ENCODE peak calls at places on chromosomes 3 and 15, in six cellular contexts. One of them, this sample, is unnamed.

GRCh38 chr3:178384302-178384939 is 151.8 kb upstream of the KCNMB2 start:
- DNase-seq in fibroblast of mammary gland: peak; percentile 43
- DNase-seq in AG10803: peak; percentile 31
- DNase-seq in HL-60: no peak
- DNase-seq in mucosa of descending colon: no peak
- DNase-seq in astrocyte of the spinal cord: peak; percentile 36
- DNase-seq in this sample: peak; percentile 61

GRCh38 chr3:11791339-11792200 is 55.1 kb downstream of the TAMM41 start:
- DNase-seq in fibroblast of mammary gland: no peak
- DNase-seq in AG10803: no peak
- DNase-seq in HL-60: no peak
- DNase-seq in mucosa of descending colon: no peak
- DNase-seq in astrocyte of the spinal cord: no peak
- DNase-seq in this sample: no peak

GRCh38 chr3:177443469-177443868 is 246.2 kb upstream of the TBL1XR1 start:
- DNase-seq in fibroblast of mammary gland: no peak
- DNase-seq in AG10803: peak; percentile 50
- DNase-seq in HL-60: no peak
- DNase-seq in mucosa of descending colon: no peak
- DNase-seq in astrocyte of the spinal cord: peak; percentile 37
- DNase-seq in this sample: peak; percentile 52

GRCh38 chr15:91562698-91563097 is 290.8 kb upstream of the SLCO3A1 start:
- DNase-seq in fibroblast of mammary gland: no peak
- DNase-seq in AG10803: no peak
- DNase-seq in HL-60: no peak
- DNase-seq in mucosa of descending colon: no peak
- DNase-seq in astrocyte of the spinal cord: no peak
- DNase-seq in this sample: no peak

GRCh38 chr3:97265237-97266005 is 451.0 kb downstream of the EPHA6 start:
- DNase-seq in fibroblast of mammary gland: no peak
- DNase-seq in AG10803: no peak
- DNase-seq in HL-60: no peak
- DNase-seq in mucosa of descending colon: no peak
- DNase-seq in astrocyte of the spinal cord: no peak
- DNase-seq in this sample: no peak

GRCh38 chr15:48559270-48559669 is 86.2 kb downstream of the FBN1 start:
- DNase-seq in fibroblast of mammary gland: peak; percentile 83
- DNase-seq in AG10803: peak; percentile 90
- DNase-seq in HL-60: no peak
- DNase-seq in mucosa of descending colon: no peak
- DNase-seq in astrocyte of the spinal cord: peak; percentile 93
- DNase-seq in this sample: peak; percentile 94

GRCh38 chr3:125085166-125085565 is 29.4 kb upstream of the HEG1 start:
- DNase-seq in fibroblast of mammary gland: no peak
- DNase-seq in AG10803: no peak
- DNase-seq in HL-60: no peak
- DNase-seq in mucosa of descending colon: no peak
- DNase-seq in astrocyte of the spinal cord: no peak
- DNase-seq in this sample: no peak

GRCh38 chr3:177451940-177452484 is 254.7 kb upstream of the TBL1XR1 start:
- DNase-seq in fibroblast of mammary gland: peak; percentile 71
- DNase-seq in AG10803: peak; percentile 93
- DNase-seq in HL-60: no peak
- DNase-seq in mucosa of descending colon: no peak
- DNase-seq in astrocyte of the spinal cord: peak; percentile 78
- DNase-seq in this sample: peak; percentile 83

GRCh38 chr3:46987485-46988401 is 8.3 kb downstream of the NBEAL2 start:
- DNase-seq in fibroblast of mammary gland: no peak
- DNase-seq in AG10803: no peak
- DNase-seq in HL-60: peak; percentile 97
- DNase-seq in mucosa of descending colon: peak; percentile 94
- DNase-seq in astrocyte of the spinal cord: no peak
- DNase-seq in this sample: no peak

GRCh38 chr3:151383956-151384355 is 597 bp downstream of the P2RY12 start:
- DNase-seq in fibroblast of mammary gland: peak; percentile 47
- DNase-seq in AG10803: no peak
- DNase-seq in HL-60: no peak
- DNase-seq in mucosa of descending colon: no peak
- DNase-seq in astrocyte of the spinal cord: no peak
- DNase-seq in this sample: no peak

GRCh38 chr3:186608624-186609215 is 4.1 kb upstream of the AHSG start:
- DNase-seq in fibroblast of mammary gland: no peak
- DNase-seq in AG10803: no peak
- DNase-seq in HL-60: no peak
- DNase-seq in mucosa of descending colon: no peak
- DNase-seq in astrocyte of the spinal cord: no peak
- DNase-seq in this sample: no peak

GRCh38 chr3:169456900-169457299 is 206.6 kb downstream of the MECOM start:
- DNase-seq in fibroblast of mammary gland: no peak
- DNase-seq in AG10803: no peak
- DNase-seq in HL-60: no peak
- DNase-seq in mucosa of descending colon: no peak
- DNase-seq in astrocyte of the spinal cord: no peak
- DNase-seq in this sample: no peak

GRCh38 chr3:127226946-127227842 is 34.3 kb downstream of the PRR23E start:
- DNase-seq in fibroblast of mammary gland: no peak
- DNase-seq in AG10803: peak; percentile 34
- DNase-seq in HL-60: no peak
- DNase-seq in mucosa of descending colon: no peak
- DNase-seq in astrocyte of the spinal cord: no peak
- DNase-seq in this sample: no peak

GRCh38 chr15:49343546-49343945 is 79.5 kb upstream of the FGF7 start:
- DNase-seq in fibroblast of mammary gland: no peak
- DNase-seq in AG10803: no peak
- DNase-seq in HL-60: no peak
- DNase-seq in mucosa of descending colon: no peak
- DNase-seq in astrocyte of the spinal cord: no peak
- DNase-seq in this sample: no peak

GRCh38 chr3:196214783-196215441 is 1.4 kb upstream of the SLC51A start:
- DNase-seq in fibroblast of mammary gland: no peak
- DNase-seq in AG10803: no peak
- DNase-seq in HL-60: no peak
- DNase-seq in mucosa of descending colon: no peak
- DNase-seq in astrocyte of the spinal cord: no peak
- DNase-seq in this sample: peak; percentile 21

GRCh38 chr3:112653209-112653871 is 12.4 kb upstream of the CCDC80 start:
- DNase-seq in fibroblast of mammary gland: peak; percentile 98
- DNase-seq in AG10803: peak; percentile 99
- DNase-seq in HL-60: no peak
- DNase-seq in mucosa of descending colon: no peak
- DNase-seq in astrocyte of the spinal cord: peak; percentile 97
- DNase-seq in this sample: peak; percentile 97

GRCh38 chr15:73648027-73648295 is 14.8 kb upstream of the NPTN start:
- DNase-seq in fibroblast of mammary gland: no peak
- DNase-seq in AG10803: no peak
- DNase-seq in HL-60: no peak
- DNase-seq in mucosa of descending colon: no peak
- DNase-seq in astrocyte of the spinal cord: no peak
- DNase-seq in this sample: no peak

GRCh38 chr3:169448501-169448900 is 215.0 kb downstream of the MECOM start:
- DNase-seq in fibroblast of mammary gland: peak; percentile 13
- DNase-seq in AG10803: no peak
- DNase-seq in HL-60: no peak
- DNase-seq in mucosa of descending colon: no peak
- DNase-seq in astrocyte of the spinal cord: no peak
- DNase-seq in this sample: no peak

GRCh38 chr3:36957862-36958686 is 13.2 kb upstream of the TRANK1 start:
- DNase-seq in fibroblast of mammary gland: peak; percentile 71
- DNase-seq in AG10803: peak; percentile 44
- DNase-seq in HL-60: no peak
- DNase-seq in mucosa of descending colon: no peak
- DNase-seq in astrocyte of the spinal cord: peak; percentile 46
- DNase-seq in this sample: peak; percentile 59

GRCh38 chr15:78951841-78952238 is 7.0 kb upstream of the CTSH start:
- DNase-seq in fibroblast of mammary gland: no peak
- DNase-seq in AG10803: no peak
- DNase-seq in HL-60: no peak
- DNase-seq in mucosa of descending colon: no peak
- DNase-seq in astrocyte of the spinal cord: no peak
- DNase-seq in this sample: peak; percentile 28

GRCh38 chr15:41022487-41023090 is 69.3 kb downstream of the CHAC1 start:
- DNase-seq in fibroblast of mammary gland: peak; percentile 67
- DNase-seq in AG10803: peak; percentile 71
- DNase-seq in HL-60: peak; percentile 54
- DNase-seq in mucosa of descending colon: no peak
- DNase-seq in astrocyte of the spinal cord: peak; percentile 56
- DNase-seq in this sample: peak; percentile 83

GRCh38 chr3:17891139-17891850 is 148.9 kb upstream of the TBC1D5 start:
- DNase-seq in fibroblast of mammary gland: peak; percentile 43
- DNase-seq in AG10803: peak; percentile 12
- DNase-seq in HL-60: no peak
- DNase-seq in mucosa of descending colon: no peak
- DNase-seq in astrocyte of the spinal cord: peak; percentile 17
- DNase-seq in this sample: peak; percentile 2

GRCh38 chr3:112470791-112471190 is 28.5 kb downstream of the BTLA start:
- DNase-seq in fibroblast of mammary gland: peak; percentile 45
- DNase-seq in AG10803: peak; percentile 71
- DNase-seq in HL-60: no peak
- DNase-seq in mucosa of descending colon: no peak
- DNase-seq in astrocyte of the spinal cord: peak; percentile 81
- DNase-seq in this sample: peak; percentile 29

GRCh38 chr3:96961576-96961975 is 147.2 kb downstream of the EPHA6 start:
- DNase-seq in fibroblast of mammary gland: no peak
- DNase-seq in AG10803: no peak
- DNase-seq in HL-60: no peak
- DNase-seq in mucosa of descending colon: no peak
- DNase-seq in astrocyte of the spinal cord: no peak
- DNase-seq in this sample: no peak

GRCh38 chr3:183158113-183158512 is 4.4 kb downstream of the LAMP3 start:
- DNase-seq in fibroblast of mammary gland: no peak
- DNase-seq in AG10803: no peak
- DNase-seq in HL-60: no peak
- DNase-seq in mucosa of descending colon: no peak
- DNase-seq in astrocyte of the spinal cord: no peak
- DNase-seq in this sample: no peak

GRCh38 chr3:183158552-183159006 is 4.0 kb downstream of the LAMP3 start:
- DNase-seq in fibroblast of mammary gland: peak; percentile 69
- DNase-seq in AG10803: peak; percentile 22
- DNase-seq in HL-60: no peak
- DNase-seq in mucosa of descending colon: no peak
- DNase-seq in astrocyte of the spinal cord: peak; percentile 62
- DNase-seq in this sample: peak; percentile 80

GRCh38 chr3:183160616-183161015 is 1.9 kb downstream of the LAMP3 start:
- DNase-seq in fibroblast of mammary gland: no peak
- DNase-seq in AG10803: no peak
- DNase-seq in HL-60: no peak
- DNase-seq in mucosa of descending colon: no peak
- DNase-seq in astrocyte of the spinal cord: no peak
- DNase-seq in this sample: no peak

GRCh38 chr3:183161552-183162345 is 785 bp downstream of the LAMP3 start:
- DNase-seq in fibroblast of mammary gland: no peak
- DNase-seq in AG10803: no peak
- DNase-seq in HL-60: peak; percentile 9
- DNase-seq in mucosa of descending colon: peak; percentile 49
- DNase-seq in astrocyte of the spinal cord: no peak
- DNase-seq in this sample: peak; percentile 19

GRCh38 chr3:183159319-183159718 is 3.2 kb downstream of the LAMP3 start:
- DNase-seq in fibroblast of mammary gland: no peak
- DNase-seq in AG10803: no peak
- DNase-seq in HL-60: peak; percentile 21
- DNase-seq in mucosa of descending colon: no peak
- DNase-seq in astrocyte of the spinal cord: no peak
- DNase-seq in this sample: no peak
- TF ChIP-seq CTCF in fibroblast of mammary gland: peak; percentile 13
- TF ChIP-seq CTCF in AG10803: peak; percentile 15
- TF ChIP-seq CTCF in HL-60: peak; percentile 27
- TF ChIP-seq CTCF in mucosa of descending colon: no peak
- TF ChIP-seq CTCF in astrocyte of the spinal cord: peak; percentile 18
- TF ChIP-seq CTCF in this sample: peak; percentile 50

GRCh38 chr15:99124641-99125040 is 19.8 kb downstream of the SYNM start:
- DNase-seq in fibroblast of mammary gland: no peak
- DNase-seq in AG10803: no peak
- DNase-seq in HL-60: no peak
- DNase-seq in mucosa of descending colon: no peak
- DNase-seq in astrocyte of the spinal cord: no peak
- DNase-seq in this sample: no peak
- H3K4me3 ChIP-seq in fibroblast of mammary gland: no peak overlapping the region
- H3K4me3 ChIP-seq in AG10803: no peak overlapping the region
- H3K4me3 ChIP-seq in HL-60: no peak overlapping the region
- H3K4me3 ChIP-seq in mucosa of descending colon: no peak overlapping the region
- H3K4me3 ChIP-seq in astrocyte of the spinal cord: no peak overlapping the region
- H3K4me3 ChIP-seq in this sample: no peak overlapping the region

GRCh38 chr3:114333180-114333922 is 39.5 kb downstream of the TIGIT start:
- DNase-seq in fibroblast of mammary gland: peak; percentile 25
- DNase-seq in AG10803: no peak
- DNase-seq in HL-60: no peak
- DNase-seq in mucosa of descending colon: no peak
- DNase-seq in astrocyte of the spinal cord: no peak
- DNase-seq in this sample: peak; percentile 6

GRCh38 chr3:114336857-114337256 is 43.0 kb downstream of the TIGIT start:
- DNase-seq in fibroblast of mammary gland: no peak
- DNase-seq in AG10803: no peak
- DNase-seq in HL-60: no peak
- DNase-seq in mucosa of descending colon: no peak
- DNase-seq in astrocyte of the spinal cord: no peak
- DNase-seq in this sample: no peak

GRCh38 chr3:114333923-114334240 is 40.1 kb downstream of the TIGIT start:
- DNase-seq in fibroblast of mammary gland: no peak
- DNase-seq in AG10803: no peak
- DNase-seq in HL-60: no peak
- DNase-seq in mucosa of descending colon: no peak
- DNase-seq in astrocyte of the spinal cord: no peak
- DNase-seq in this sample: no peak

GRCh38 chr3:114338651-114339357 is 45.0 kb downstream of the TIGIT start:
- DNase-seq in fibroblast of mammary gland: no peak
- DNase-seq in AG10803: no peak
- DNase-seq in HL-60: no peak
- DNase-seq in mucosa of descending colon: peak; percentile 43
- DNase-seq in astrocyte of the spinal cord: no peak
- DNase-seq in this sample: no peak

DNA sequence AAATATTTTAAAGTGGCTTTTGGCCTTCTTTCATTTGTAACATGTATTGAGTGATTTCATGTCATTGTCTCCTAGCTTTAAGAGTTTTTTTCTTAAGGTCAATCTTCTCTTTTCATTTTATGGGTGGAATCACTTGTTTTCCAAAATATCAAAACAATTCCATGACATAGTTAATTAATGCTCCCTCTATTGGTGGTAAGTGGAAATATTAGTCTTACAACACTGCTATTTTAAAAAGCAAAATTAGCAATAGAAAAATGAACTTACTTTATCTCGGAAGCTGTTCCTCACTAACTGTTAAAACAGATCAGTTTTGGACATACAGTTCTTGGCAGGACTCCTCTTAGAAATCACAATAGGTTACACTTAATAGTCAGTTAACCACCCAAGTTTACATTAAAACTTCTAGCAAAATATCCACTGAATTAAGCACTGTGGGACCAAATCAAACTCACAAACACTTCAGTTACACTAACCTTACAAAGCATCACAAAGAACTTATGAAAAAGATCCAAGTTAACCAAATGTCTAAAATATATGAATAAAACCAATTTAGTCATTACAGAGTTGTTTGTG is 42.4 kb downstream of the TIGIT start:
- DNase-seq in fibroblast of mammary gland: peak; percentile 17
- DNase-seq in AG10803: peak; percentile 10
- DNase-seq in HL-60: no peak
- DNase-seq in mucosa of descending colon: no peak
- DNase-seq in astrocyte of the spinal cord: peak; percentile 15
- DNase-seq in this sample: peak; percentile 26
- TF ChIP-seq CTCF in fibroblast of mammary gland: peak; percentile 41
- TF ChIP-seq CTCF in AG10803: peak; percentile 51
- TF ChIP-seq CTCF in HL-60: peak; percentile 33
- TF ChIP-seq CTCF in mucosa of descending colon: no peak
- TF ChIP-seq CTCF in astrocyte of the spinal cord: peak; percentile 30
- TF ChIP-seq CTCF in this sample: peak; percentile 48

GRCh38 chr15:69792823-69793222 is 304.9 kb downstream of the TLE3 start:
- DNase-seq in fibroblast of mammary gland: no peak
- DNase-seq in AG10803: no peak
- DNase-seq in HL-60: no peak
- DNase-seq in mucosa of descending colon: no peak
- DNase-seq in astrocyte of the spinal cord: no peak
- DNase-seq in this sample: no peak
- H3K4me3 ChIP-seq in fibroblast of mammary gland: no peak overlapping the region
- H3K4me3 ChIP-seq in AG10803: no peak overlapping the region
- H3K4me3 ChIP-seq in HL-60: no peak overlapping the region
- H3K4me3 ChIP-seq in mucosa of descending colon: no peak overlapping the region
- H3K4me3 ChIP-seq in astrocyte of the spinal cord: no peak overlapping the region
- H3K4me3 ChIP-seq in this sample: no peak overlapping the region

This sample was measured in choroid plexus epithelial cell.